ENCODE peak calls at places on chromosome 20, in seven cellular contexts. L is fibroblast of lung, P is stomach, J is psoas muscle, D is vagina, W is cardiac fibroblast, H is Peyer's patch. E is an unnamed sample.
A peak's percentile ranks its signal among the peaks of the same experiment; 100 is the strongest.

GRCh38 chr20:35092524-35093244 is at the start of gene TRPC4AP:
- DNase-seq in D (no peak), W (peak; percentile 91), P (peak; percentile 92), L (peak; percentile 89), J (peak; percentile 90), H (peak; percentile 83), E (peak; percentile 92)

GRCh38 chr20:43092689-43093088 is 97.0 kb downstream of the PTPRT start:
- DNase-seq in H (no peak), L (no peak), D (no peak), P (no peak), J (no peak), W (no peak), E (no peak)

GRCh38 chr20:25706793-25707192 is 10.1 kb upstream of the ZNF337 start:
- DNase-seq in L (no peak), P (no peak), D (peak; percentile 79), H (no peak), J (no peak), W (no peak), E (no peak)

GRCh38 chr20:63314566-63315239 is 21.7 kb downstream of the COL20A1 start:
- DNase-seq in J (peak; percentile 7), L (no peak), W (no peak), D (no peak), P (no peak), H (no peak), E (no peak)

GRCh38 chr20:61930776-61931475 is 134.8 kb downstream of the TAF4 start:
- DNase-seq in J (no peak), L (no peak), H (no peak), P (no peak), D (no peak), W (no peak), E (no peak)

GRCh38 chr20:47466704-47467459 is 34.8 kb upstream of the NCOA3 start:
- DNase-seq in P (no peak), J (no peak), D (no peak), H (peak; percentile 31), L (no peak), W (no peak), E (no peak)

GRCh38 chr20:1280421-1281102 is 14.5 kb downstream of the SNPH start:
- DNase-seq in W (no peak), H (no peak), L (no peak), P (no peak), J (no peak), D (no peak), E (no peak)

GRCh38 chr20:1757606-1758507 is 100.3 kb upstream of the SIRPG start:
- DNase-seq in D (no peak), H (no peak), P (no peak), J (no peak), W (no peak), L (no peak), E (no peak)

GRCh38 chr20:62416651-62417637 is 9.9 kb upstream of the CABLES2 start:
- DNase-seq in P (no peak), H (no peak), W (no peak), L (no peak), D (no peak), J (no peak), E (no peak)

GRCh38 chr20:44454301-44454963 is 21.2 kb upstream of the TTPAL start:
- DNase-seq in H (no peak), P (no peak), J (no peak), L (no peak), D (no peak), W (no peak), E (no peak)

GRCh38 chr20:33576432-33576883 is 85.7 kb upstream of the C20orf144 start:
- DNase-seq in H (no peak), P (peak; percentile 36), D (no peak), J (no peak), L (peak; percentile 20), W (no peak), E (no peak)

GRCh38 chr20:4147319-4147718 is 132.0 kb upstream of the RNF24 start:
- DNase-seq in P (no peak), H (no peak), L (no peak), D (no peak), J (no peak), W (no peak), E (no peak)

GRCh38 chr20:1212607-1213396 is 9.5 kb downstream of the C20orf202 start:
- DNase-seq in H (peak; percentile 64), L (peak; percentile 72), D (no peak), P (peak; percentile 73), J (peak; percentile 61), W (peak; percentile 83), E (peak; percentile 77)

GRCh38 chr20:8220716-8221115 is 88.7 kb downstream of the PLCB1 start:
- DNase-seq in W (no peak), J (no peak), H (no peak), D (no peak), L (no peak), P (no peak), E (no peak)

GRCh38 chr20:7744411-7744810 is 195.8 kb downstream of the HAO1 start:
- DNase-seq in P (no peak), L (peak; percentile 54), D (no peak), J (no peak), H (no peak), W (peak; percentile 94), E (peak; percentile 59)

GRCh38 chr20:19735446-19735845 is 22.6 kb upstream of the RIN2 start:
- DNase-seq in H (no peak), L (peak; percentile 74), W (peak; percentile 95), P (peak; percentile 73), D (peak; percentile 64), J (peak; percentile 78), E (peak; percentile 76)

GRCh38 chr20:49284818-49285217 is 7.0 kb upstream of the ZNFX1 start:
- DNase-seq in D (no peak), H (no peak), L (no peak), P (no peak), W (no peak), J (no peak), E (no peak)

GRCh38 chr20:39773380-39774000 is 811.3 kb downstream of the DHX35 start:
- DNase-seq in H (no peak), L (peak; percentile 25), W (peak; percentile 8), D (no peak), J (no peak), P (no peak), E (no peak)

GRCh38 chr20:15902493-15902892 is 670.8 kb downstream of the KIF16B start:
- DNase-seq in W (no peak), D (no peak), P (no peak), L (no peak), J (no peak), H (no peak), E (no peak)

GRCh38 chr20:881051-881820 is 34.9 kb downstream of the ANGPT4 start:
- DNase-seq in H (no peak), W (peak; percentile 72), L (peak; percentile 23), J (no peak), D (no peak), P (no peak), E (peak; percentile 18)

GRCh38 chr20:46350986-46351267 is 42.6 kb upstream of the CDH22 start:
- DNase-seq in D (no peak), L (no peak), W (no peak), P (no peak), J (no peak), H (no peak), E (no peak)

GRCh38 chr20:50996901-50997830 is 25.7 kb downstream of the KCNG1 start:
- DNase-seq in J (no peak), P (no peak), L (peak; percentile 31), W (peak; percentile 55), D (no peak), H (no peak), E (peak; percentile 31)

GRCh38 chr20:54438166-54438565 is 37.2 kb upstream of the DOK5 start:
- DNase-seq in P (no peak), H (no peak), W (no peak), L (no peak), J (no peak), D (no peak), E (no peak)

GRCh38 chr20:47156431-47156841 is 200.1 kb downstream of the ZMYND8 start:
- DNase-seq in H (no peak), J (no peak), L (no peak), D (no peak), W (no peak), P (no peak), E (no peak)

GRCh38 chr20:45345104-45345936 is 2.9 kb downstream of the SDC4 start:
- DNase-seq in P (peak; percentile 82), D (no peak), H (no peak), W (no peak), J (no peak), L (no peak), E (no peak)

GRCh38 chr20:23100021-23100753 is 14.1 kb upstream of the CD93 start:
- DNase-seq in W (no peak), D (no peak), J (no peak), L (no peak), P (no peak), H (no peak), E (no peak)
- TF ChIP-seq CTCF in W (no peak), D (no peak), J (no peak), L (no peak), P (no peak), H (no peak), E (no peak)

GRCh38 chr20:17571153-17571527 is 1.3 kb downstream of the DSTN start:
- DNase-seq in J (no peak), L (peak; percentile 52), D (no peak), P (no peak), W (no peak), H (no peak), E (peak; percentile 47)

GRCh38 chr20:17570347-17571152 is 675 bp downstream of the DSTN start:
- DNase-seq in W (peak; percentile 57), L (peak; percentile 53), D (no peak), J (peak; percentile 56), P (peak; percentile 58), H (peak; percentile 34), E (peak; percentile 52)

GRCh38 chr20:17571967-17572638 is 2.2 kb downstream of the DSTN start:
- DNase-seq in H (no peak), L (no peak), D (no peak), J (no peak), P (no peak), W (no peak), E (no peak)

GRCh38 chr20:17576215-17576614 is 6.3 kb downstream of the DSTN start:
- DNase-seq in H (no peak), P (no peak), J (no peak), L (no peak), W (no peak), D (no peak), E (no peak)

GRCh38 chr20:17573493-17573892 is 3.6 kb downstream of the DSTN start:
- DNase-seq in H (no peak), P (no peak), D (no peak), L (no peak), W (no peak), J (no peak), E (no peak)
- H3K4me3 ChIP-seq in H (peak overlapping the region; percentile 90), P (peak overlapping the region; percentile 98), D (no peak overlapping the region), L (no peak overlapping the region), W (no peak overlapping the region), J (no peak overlapping the region), E (no peak overlapping the region)

GRCh38 chr20:36384022-36384619 is 78.0 kb downstream of the DLGAP4 start:
- DNase-seq in J (no peak), P (no peak), L (peak; percentile 37), H (no peak), D (no peak), W (peak; percentile 58), E (peak; percentile 54)
- TF ChIP-seq CTCF in J (no peak), P (no peak), L (peak; percentile 16), H (no peak), D (no peak), W (peak; percentile 27), E (peak; percentile 30)

DNA sequence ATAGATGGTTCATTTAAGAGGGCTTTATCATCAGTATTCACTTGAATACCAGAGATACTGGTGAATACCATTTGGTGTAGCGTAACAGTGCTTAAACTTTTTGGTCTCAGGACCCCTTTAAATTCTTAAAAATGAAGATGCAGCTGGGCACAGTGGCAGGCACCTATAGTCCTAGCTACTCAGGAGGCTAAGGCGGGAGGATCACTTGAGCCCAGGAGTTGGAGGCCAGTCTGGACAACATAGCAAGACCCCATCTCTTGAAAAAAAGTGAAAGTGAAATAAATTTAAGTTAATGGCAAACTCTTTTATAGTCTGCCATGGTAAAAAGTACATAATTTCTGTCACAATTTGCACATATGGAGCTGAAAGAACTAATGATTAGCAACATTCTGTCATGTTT is 39.3 kb downstream of the VAPB start:
- DNase-seq in W (no peak), D (no peak), L (no peak), J (no peak), P (no peak), H (no peak), E (no peak)
- H3K4me3 ChIP-seq in W (no peak overlapping the region), D (no peak overlapping the region), L (no peak overlapping the region), J (no peak overlapping the region), P (no peak overlapping the region), H (no peak overlapping the region), E (no peak overlapping the region)

E was measured in fibroblast of villous mesenchyme.